ENCODE peak calls at places on chromosomes 16 and 17, in nine cellular contexts. A is fibroblast of the conjunctiva; L is iPS DF 19.7; E is osteocyte; O is thoracic aorta; P is activated T-helper 9 cell treated with anti-CD3 and anti-CD28 coated beads, Interleukin-2, amount 50 U/mL, for 16 hours; N is activated T-helper 1 cell treated with Interleukin-2 at 50 U/mL for 16 hours; R is NCI-H1436; C is iPS-NIHi11. Z is an unnamed sample.

GRCh38 chr17:56482229-56482628 is 111.3 kb upstream of the NOG start:
- DNase-seq in A (no peak), L (no peak), E (no peak), O (no peak), P (no peak), N (no peak), R (no peak), C (no peak), Z (no peak)

GRCh38 chr17:44628234-44629188 is 27.8 kb upstream of the MEIOC start:
- DNase-seq in A (no peak), L (no peak), E (no peak), O (no peak), P (no peak), N (no peak), R (no peak), C (peak; percentile 90), Z (peak; percentile 90)

GRCh38 chr16:68528686-68529379 is 10.3 kb upstream of the ZFP90 start:
- DNase-seq in A (peak; percentile 62), L (no peak), E (peak; percentile 93), O (peak; percentile 51), P (peak; percentile 85), N (peak; percentile 80), R (peak; percentile 73), C (peak; percentile 87), Z (peak; percentile 86)

GRCh38 chr17:33218657-33219298 is 74.3 kb downstream of the ASIC2 start:
- DNase-seq in A (no peak), L (no peak), E (no peak), O (no peak), P (no peak), N (no peak), R (no peak), C (no peak), Z (no peak)

GRCh38 chr16:2005646-2006045 is 4.0 kb downstream of the ZNF598 start:
- DNase-seq in A (no peak), L (no peak), E (no peak), O (no peak), P (no peak), N (no peak), R (no peak), C (no peak), Z (no peak)

GRCh38 chr16:693766-694165 is 3.6 kb upstream of the WDR24 start:
- DNase-seq in A (no peak), L (no peak), E (no peak), O (no peak), P (no peak), N (no peak), R (no peak), C (no peak), Z (no peak)

GRCh38 chr17:66647391-66647983 is 187.4 kb upstream of the CACNG5 start:
- DNase-seq in A (no peak), L (no peak), E (no peak), O (no peak), P (no peak), N (no peak), R (no peak), C (no peak), Z (no peak)

GRCh38 chr17:68457168-68457538 is at the start of gene WIPI1:
- DNase-seq in A (no peak), L (no peak), E (no peak), O (no peak), P (no peak), N (no peak), R (no peak), C (no peak), Z (no peak)

GRCh38 chr17:38748329-38749221 is at the start of gene PCGF2:
- DNase-seq in A (peak; percentile 83), L (peak; percentile 84), E (peak; percentile 92), O (peak; percentile 94), P (no peak), N (no peak), R (peak; percentile 94), C (peak; percentile 67), Z (peak; percentile 88)

GRCh38 chr16:81585785-81586184 is 141.2 kb downstream of the CMIP start:
- DNase-seq in A (no peak), L (peak; percentile 40), E (no peak), O (no peak), P (no peak), N (no peak), R (no peak), C (peak; percentile 63), Z (no peak)

GRCh38 chr16:86901483-86901882 is 323.1 kb downstream of the FOXL1 start:
- DNase-seq in A (no peak), L (no peak), E (no peak), O (no peak), P (no peak), N (no peak), R (no peak), C (no peak), Z (peak; percentile 66)

GRCh38 chr16:84103678-84104077 is 13.1 kb downstream of the MBTPS1 start:
- DNase-seq in A (no peak), L (no peak), E (peak; percentile 11), O (no peak), P (no peak), N (no peak), R (no peak), C (no peak), Z (no peak)

GRCh38 chr17:73071387-73071999 is 21.0 kb downstream of the SLC39A11 start:
- DNase-seq in A (no peak), L (no peak), E (no peak), O (no peak), P (no peak), N (no peak), R (no peak), C (no peak), Z (no peak)

GRCh38 chr17:42288078-42288984 is at the start of gene STAT5A:
- DNase-seq in A (peak; percentile 68), L (no peak), E (peak; percentile 92), O (peak; percentile 61), P (peak; percentile 69), N (peak; percentile 70), R (peak; percentile 68), C (peak; percentile 91), Z (peak; percentile 77)

GRCh38 chr17:40702271-40702670 is 1.3 kb downstream of the KRT24 start:
- DNase-seq in A (no peak), L (no peak), E (no peak), O (no peak), P (no peak), N (no peak), R (no peak), C (no peak), Z (no peak)

GRCh38 chr17:72560303-72561247 is 439.8 kb downstream of the SOX9 start:
- DNase-seq in A (peak; percentile 20), L (no peak), E (no peak), O (no peak), P (no peak), N (peak; percentile 9), R (peak; percentile 75), C (peak; percentile 86), Z (peak; percentile 55)

GRCh38 chr16:49463529-49463928 is 89.9 kb downstream of the C16orf78 start:
- DNase-seq in A (no peak), L (no peak), E (peak; percentile 74), O (no peak), P (peak; percentile 41), N (peak; percentile 66), R (peak; percentile 75), C (no peak), Z (no peak)

GRCh38 chr16:88049561-88050545 is 98.6 kb downstream of the BANP start:
- DNase-seq in A (no peak), L (no peak), E (no peak), O (no peak), P (no peak), N (no peak), R (no peak), C (no peak), Z (no peak)

GRCh38 chr17:17781591-17782424 is 55.0 kb downstream of the SREBF1 start:
- DNase-seq in A (no peak), L (no peak), E (no peak), O (no peak), P (peak; percentile 28), N (peak; percentile 17), R (peak; percentile 76), C (peak; percentile 55), Z (peak; percentile 29)

GRCh38 chr16:58307583-58308312 is 12.9 kb upstream of the PRSS54 start:
- DNase-seq in A (no peak), L (no peak), E (no peak), O (no peak), P (no peak), N (no peak), R (no peak), C (no peak), Z (no peak)

GRCh38 chr16:67533024-67533560 is 4.5 kb downstream of the RIPOR1 start:
- DNase-seq in A (no peak), L (no peak), E (no peak), O (no peak), P (no peak), N (no peak), R (no peak), C (no peak), Z (no peak)

GRCh38 chr16:4376126-4376819 is 4.6 kb downstream of the VASN start:
- DNase-seq in A (peak; percentile 82), L (no peak), E (peak; percentile 92), O (peak; percentile 79), P (no peak), N (no peak), R (no peak), C (no peak), Z (peak; percentile 80)

GRCh38 chr17:73293031-73293430 is 18.8 kb downstream of the CDC42EP4 start:
- DNase-seq in A (no peak), L (no peak), E (no peak), O (no peak), P (no peak), N (no peak), R (no peak), C (no peak), Z (peak; percentile 73)

GRCh38 chr17:71519285-71519684 is 601.5 kb upstream of the SOX9 start:
- DNase-seq in A (no peak), L (no peak), E (no peak), O (no peak), P (no peak), N (no peak), R (no peak), C (no peak), Z (peak; percentile 34)

Z was measured in kidney tubule cell.